ENCODE peak calls at places on chromosomes 5 and 9, in six cellular contexts. Z, A, K, F, V and T are unnamed samples.

GRCh38 chr5:54571462-54571861 is 53.9 kb downstream of the SNX18 start:
- DNase-seq in F (no peak), K (no peak), V (no peak), Z (no peak), A (no peak), T (no peak)

GRCh38 chr9:126761274-126761673 is 43.6 kb upstream of the ZBTB43 start:
- DNase-seq in A (no peak), F (no peak), Z (no peak), V (no peak), K (no peak), T (no peak)

GRCh38 chr9:119318371-119318770 is 50.9 kb downstream of the BRINP1 start:
- DNase-seq in Z (peak; percentile 80), A (no peak), K (no peak), F (no peak), V (no peak), T (no peak)

GRCh38 chr9:129052592-129052991 is 16.2 kb downstream of the MIGA2 start:
- DNase-seq in A (peak; percentile 99), F (no peak), V (peak; percentile 86), Z (peak; percentile 89), K (no peak), T (peak; percentile 97)

GRCh38 chr5:10456583-10457562 is 15.2 kb downstream of the ROPN1L start:
- DNase-seq in F (no peak), Z (no peak), K (no peak), A (no peak), V (no peak), T (no peak)

GRCh38 chr5:151024440-151024839 is 4.0 kb downstream of the GPX3 start:
- DNase-seq in A (no peak), F (no peak), Z (no peak), K (no peak), V (no peak), T (no peak)

GRCh38 chr5:1005362-1005851 is 3.2 kb upstream of the NKD2 start:
- DNase-seq in V (peak; percentile 16), A (peak; percentile 21), Z (no peak), K (peak; percentile 10), F (no peak), T (peak; percentile 17)

GRCh38 chr5:176369934-176370711 is 4.8 kb downstream of the ARL10 start:
- DNase-seq in V (no peak), A (no peak), K (no peak), Z (no peak), F (no peak), T (no peak)

GRCh38 chr9:95924955-95925354 is 49.5 kb downstream of the ERCC6L2 start:
- DNase-seq in Z (no peak), A (no peak), V (no peak), K (no peak), F (no peak), T (no peak)

GRCh38 chr5:122937914-122938313 is 92.5 kb downstream of the SNX24 start:
- DNase-seq in Z (no peak), A (peak; percentile 59), V (peak; percentile 64), F (no peak), K (no peak), T (no peak)

GRCh38 chr5:132134384-132134783 is 60.8 kb downstream of the CSF2 start:
- DNase-seq in A (no peak), K (no peak), V (no peak), F (no peak), Z (peak; percentile 73), T (no peak)

GRCh38 chr9:70412678-70413426 is 1.6 kb downstream of the KLF9 start:
- DNase-seq in V (peak; percentile 90), Z (peak; percentile 67), K (peak; percentile 48), A (peak; percentile 85), F (no peak), T (peak; percentile 82)

GRCh38 chr5:139658501-139658927 is 10.4 kb downstream of the CXXC5 start:
- DNase-seq in Z (no peak), A (no peak), F (no peak), K (no peak), V (no peak), T (no peak)

GRCh38 chr5:173591300-173591622 is 25.2 kb downstream of the BOD1 start:
- DNase-seq in K (no peak), A (no peak), V (no peak), F (no peak), Z (no peak), T (no peak)
- H3K9me3 ChIP-seq in K (peaks cover 9% of the 10 kb centered on the region), A (peaks cover 11% of the 10 kb centered on the region), V (peaks cover 42% of the 10 kb centered on the region), F (peaks cover 25% of the 10 kb centered on the region), Z (peaks cover 28% of the 10 kb centered on the region), T (no peaks in the 10 kb centered on the region)

GRCh38 chr9:65426231-65426630 is 141.2 kb upstream of the FOXD4L5 start:
- DNase-seq in V (no peak), A (no peak), Z (no peak), F (no peak), K (no peak), T (no peak)

GRCh38 chr9:65420771-65421170 is 135.8 kb upstream of the FOXD4L5 start:
- DNase-seq in A (no peak), K (no peak), F (no peak), V (no peak), Z (no peak), T (no peak)
- H3K9me3 ChIP-seq in A (no peaks in the 10 kb centered on the region), K (no peaks in the 10 kb centered on the region), F (peaks cover 6% of the 10 kb centered on the region), V (peaks cover 13% of the 10 kb centered on the region), Z (peaks cover 23% of the 10 kb centered on the region), T (no peaks in the 10 kb centered on the region)

DNA sequence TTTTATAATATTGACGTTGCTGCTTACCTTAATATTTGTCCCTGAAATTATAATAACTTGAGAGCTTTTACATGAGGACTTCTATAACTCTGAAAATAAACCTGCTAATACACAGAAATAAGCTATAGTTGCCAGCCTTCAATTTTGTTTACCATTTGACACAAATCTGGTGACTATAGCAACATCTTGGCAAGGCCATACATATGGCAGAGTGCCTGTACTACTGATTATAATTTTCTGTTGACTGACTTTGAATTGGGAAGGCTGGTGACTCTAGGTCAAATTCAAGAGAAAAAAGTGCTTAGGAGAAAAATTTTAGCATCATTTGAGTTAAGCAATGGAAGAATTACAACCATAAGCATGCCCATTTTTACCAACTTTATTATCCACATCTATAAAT is 581.4 kb upstream of the PTPRD start:
- DNase-seq in V (no peak), F (no peak), K (no peak), Z (no peak), A (peak; percentile 75), T (no peak)
- H3K9me3 ChIP-seq in V (peaks cover 8% of the 10 kb centered on the region), F (no peaks in the 10 kb centered on the region), K (no peaks in the 10 kb centered on the region), Z (no peaks in the 10 kb centered on the region), A (no peaks in the 10 kb centered on the region), T (no peaks in the 10 kb centered on the region)

GRCh38 chr9:135245482-135246247 is 158.2 kb downstream of the OLFM1 start:
- DNase-seq in Z (no peak), K (no peak), V (no peak), A (no peak), F (no peak), T (no peak)
- H3K9me3 ChIP-seq in Z (peaks cover 48% of the 10 kb centered on the region), K (no peaks in the 10 kb centered on the region), V (no peaks in the 10 kb centered on the region), A (no peaks in the 10 kb centered on the region), F (no peaks in the 10 kb centered on the region), T (no peaks in the 10 kb centered on the region)

GRCh38 chr9:133888048-133888778 is 103.9 kb downstream of the VAV2 start:
- DNase-seq in A (no peak), K (no peak), Z (peak; percentile 56), V (no peak), F (no peak), T (no peak)
- H3K9me3 ChIP-seq in A (no peaks in the 10 kb centered on the region), K (no peaks in the 10 kb centered on the region), Z (no peaks in the 10 kb centered on the region), V (no peaks in the 10 kb centered on the region), F (no peaks in the 10 kb centered on the region), T (no peaks in the 10 kb centered on the region)

DNA sequence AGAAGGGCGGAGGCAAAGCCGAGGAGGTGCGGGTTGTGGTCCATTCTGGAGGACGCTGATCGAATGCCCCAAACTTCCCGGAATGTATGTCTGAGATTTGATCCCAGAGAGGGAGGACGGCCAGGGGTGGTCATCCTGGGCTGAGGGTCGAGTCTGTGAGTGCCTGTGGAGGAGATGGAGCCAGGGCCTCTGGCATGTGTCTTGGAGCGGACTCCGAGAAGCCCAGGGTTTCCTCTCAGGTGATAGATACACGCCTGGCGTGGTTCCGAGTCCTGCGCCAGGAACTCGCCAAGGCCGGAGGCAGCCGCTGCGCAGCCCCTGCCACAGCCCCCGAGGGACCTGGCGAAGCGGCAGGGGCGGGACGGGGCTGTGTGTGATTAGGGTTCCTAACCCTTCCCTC is 363 bp downstream of the ZNF454 start:
- DNase-seq in V (peak; percentile 30), Z (no peak), F (no peak), K (no peak), A (no peak), T (no peak)
- H3K9me3 ChIP-seq in V (peaks cover 57% of the 10 kb centered on the region), Z (peaks cover 66% of the 10 kb centered on the region), F (peaks cover 87% of the 10 kb centered on the region), K (peaks cover 30% of the 10 kb centered on the region), A (peaks cover 35% of the 10 kb centered on the region), T (peaks cover 3% of the 10 kb centered on the region)

DNA sequence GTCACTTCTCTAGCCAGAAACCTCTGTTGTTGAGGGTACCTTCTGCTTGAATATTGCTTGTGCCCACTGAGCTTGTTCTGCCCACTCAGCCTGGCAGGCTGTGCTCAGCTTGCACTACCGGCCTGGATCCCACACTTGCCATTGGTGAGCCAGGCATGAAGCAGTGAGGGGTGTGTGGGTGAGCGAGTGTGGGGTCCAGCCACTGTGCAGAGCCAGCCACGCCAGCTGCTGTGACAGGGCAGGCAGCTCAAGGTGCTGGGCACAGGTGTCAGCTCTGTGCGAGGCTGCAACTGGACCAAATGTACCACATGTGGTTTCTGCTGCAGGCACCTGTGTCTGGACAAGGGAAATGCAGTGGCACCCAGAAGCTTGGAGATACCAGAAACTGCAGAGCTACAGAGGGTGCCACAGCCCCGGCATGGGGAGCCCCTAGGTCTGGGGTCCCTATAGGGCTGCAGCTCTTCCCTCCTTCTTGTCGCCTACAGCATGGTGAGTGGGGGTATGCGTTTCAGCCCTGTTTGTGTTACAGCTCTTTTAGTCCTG is 305.1 kb upstream of the RIOK2 start:
- DNase-seq in F (no peak), V (no peak), Z (no peak), A (no peak), K (no peak), T (no peak)
- H3K9me3 ChIP-seq in F (no peaks in the 10 kb centered on the region), V (no peaks in the 10 kb centered on the region), Z (no peaks in the 10 kb centered on the region), A (no peaks in the 10 kb centered on the region), K (no peaks in the 10 kb centered on the region), T (no peaks in the 10 kb centered on the region)

DNA sequence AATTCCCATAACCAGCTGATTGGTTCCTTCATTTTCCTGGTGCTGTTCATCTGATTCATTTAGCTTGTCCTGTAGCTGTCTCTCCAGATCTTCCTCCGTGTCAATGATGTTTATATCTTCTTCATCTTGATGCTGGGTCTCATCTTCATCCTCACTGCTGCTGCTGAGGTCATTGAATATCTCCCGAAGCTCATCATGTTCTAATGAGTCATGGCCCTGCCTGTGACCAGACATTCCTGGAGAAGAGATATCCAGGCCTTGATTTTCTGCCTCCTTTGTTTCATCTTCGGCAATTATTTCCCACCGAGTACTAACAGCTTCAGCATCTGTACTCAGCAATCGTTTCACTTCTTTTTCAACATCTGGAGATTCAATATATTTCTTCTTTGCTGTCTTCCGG is 1.4 kb downstream of the TAF7 start:
- DNase-seq in F (no peak), K (no peak), V (no peak), A (no peak), Z (no peak), T (no peak)
- H3K9me3 ChIP-seq in F (peaks cover 61% of the 10 kb centered on the region), K (peaks cover 76% of the 10 kb centered on the region), V (peaks cover 73% of the 10 kb centered on the region), A (peaks cover 59% of the 10 kb centered on the region), Z (peaks cover 51% of the 10 kb centered on the region), T (peaks cover 14% of the 10 kb centered on the region)